ENCODE peak calls at places on chromosomes 12 and 14, in four cellular contexts. J, B, O and V are unnamed samples.

GRCh38 chr12:12779529-12779928 is 5.9 kb upstream of the APOLD1 start:
- DNase-seq in J (no peak), B (no peak), O (peak), V (no peak)

GRCh38 chr12:121789233-121789781 is 4.2 kb downstream of the RHOF start:
- DNase-seq in J (peak), O (no peak), B (no peak), V (peak)

GRCh38 chr14:106218189-106218588 is 691.8 kb downstream of the TMEM121 start:
- DNase-seq in O (no peak), B (no peak), J (no peak), V (no peak)

GRCh38 chr14:60722163-60722835 is 1.9 kb downstream of the SIX4 start:
- DNase-seq in O (peak), B (peak), J (peak), V (no peak)

GRCh38 chr12:108858399-108859074 is 1.2 kb upstream of the SSH1 start:
- DNase-seq in O (no peak), B (peak), J (peak), V (no peak)

GRCh38 chr12:34394211-34395055 is 372.1 kb downstream of the ALG10 start:
- DNase-seq in O (no peak), J (peak), B (no peak), V (peak)

GRCh38 chr12:68932701-68933563 is at the start of gene CPM:
- DNase-seq in O (peak), B (peak), J (peak), V (peak)

GRCh38 chr14:36826614-36827013 is 165.0 kb downstream of the PAX9 start:
- DNase-seq in J (no peak), O (no peak), B (no peak), V (no peak)

GRCh38 chr14:94174622-94175402 is 690 bp downstream of the PPP4R4 start:
- DNase-seq in J (peak), B (peak), O (no peak), V (no peak)

GRCh38 chr14:47102472-47102871 is 450.9 kb upstream of the RPL10L start:
- DNase-seq in O (no peak), J (no peak), B (no peak), V (no peak)

GRCh38 chr14:47103781-47104180 is 452.2 kb upstream of the RPL10L start:
- DNase-seq in J (no peak), B (no peak), O (no peak), V (no peak)
- H3K4me3 ChIP-seq in J (no peak), B (no peak), O (no peak), V (no peak)

GRCh38 chr12:50933459-50934124 is 18.8 kb upstream of the HIGD1C start:
- DNase-seq in J (no peak), O (peak), B (no peak), V (no peak)

GRCh38 chr12:50932787-50933280 is 19.5 kb upstream of the HIGD1C start:
- DNase-seq in O (peak), J (no peak), B (no peak), V (no peak)

GRCh38 chr12:50936821-50937220 is 15.5 kb upstream of the HIGD1C start:
- DNase-seq in B (no peak), O (no peak), J (no peak), V (no peak)

GRCh38 chr12:50934981-50935807 is 17.1 kb upstream of the HIGD1C start:
- DNase-seq in J (no peak), B (no peak), O (peak), V (no peak)

GRCh38 chr12:50934371-50934851 is 17.9 kb upstream of the HIGD1C start:
- DNase-seq in O (peak), B (no peak), J (no peak), V (no peak)
- H3K4me3 ChIP-seq in O (no peak), B (no peak), J (no peak), V (no peak)

DNA sequence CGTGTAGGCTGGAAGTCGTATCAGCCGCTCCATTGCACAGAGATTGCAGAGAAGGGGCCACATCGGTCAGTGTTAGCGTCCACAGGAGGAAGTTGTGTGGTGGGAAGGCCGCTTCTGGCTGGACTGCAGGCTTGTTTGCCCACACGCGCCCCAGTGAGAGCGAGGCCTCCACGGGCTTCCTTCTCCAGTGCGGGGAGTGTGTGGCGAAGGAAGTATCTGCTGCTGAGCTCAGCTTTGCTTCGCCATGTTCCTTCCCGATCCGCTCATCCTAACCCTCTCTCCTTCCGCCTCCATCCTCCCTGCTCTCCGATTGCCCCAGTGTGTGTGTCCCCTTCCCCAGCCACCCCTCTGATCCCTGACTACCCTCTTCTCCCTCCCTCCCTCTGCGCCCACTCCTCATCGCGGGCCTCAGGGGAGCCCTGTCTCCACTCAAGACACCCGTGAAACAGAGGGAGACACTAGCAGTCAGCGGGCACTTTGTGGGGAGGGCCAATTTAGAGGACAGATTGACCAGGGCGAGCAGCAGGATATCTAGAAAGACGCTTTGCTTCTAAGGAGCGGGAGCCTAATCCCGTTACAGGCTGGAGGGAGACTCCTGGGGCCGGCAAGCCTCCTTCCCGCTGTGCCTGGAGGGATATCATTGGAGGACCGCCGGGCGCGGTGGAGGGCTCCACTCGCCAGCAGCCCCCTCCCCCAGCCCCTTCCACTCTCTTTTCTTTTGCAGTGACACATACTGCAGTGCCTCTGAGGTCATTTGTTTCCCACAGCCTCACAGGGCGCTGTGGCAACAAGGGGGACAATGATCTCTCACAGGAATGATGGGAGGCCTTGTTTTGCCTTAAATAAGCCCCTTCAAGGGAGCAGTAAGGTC is 428.8 kb downstream of the ZFP36L1 start:
- DNase-seq in O (no peak), B (peak), J (peak), V (peak)
- H3K4me3 ChIP-seq in O (no peak), B (peak), J (no peak), V (no peak)

DNA sequence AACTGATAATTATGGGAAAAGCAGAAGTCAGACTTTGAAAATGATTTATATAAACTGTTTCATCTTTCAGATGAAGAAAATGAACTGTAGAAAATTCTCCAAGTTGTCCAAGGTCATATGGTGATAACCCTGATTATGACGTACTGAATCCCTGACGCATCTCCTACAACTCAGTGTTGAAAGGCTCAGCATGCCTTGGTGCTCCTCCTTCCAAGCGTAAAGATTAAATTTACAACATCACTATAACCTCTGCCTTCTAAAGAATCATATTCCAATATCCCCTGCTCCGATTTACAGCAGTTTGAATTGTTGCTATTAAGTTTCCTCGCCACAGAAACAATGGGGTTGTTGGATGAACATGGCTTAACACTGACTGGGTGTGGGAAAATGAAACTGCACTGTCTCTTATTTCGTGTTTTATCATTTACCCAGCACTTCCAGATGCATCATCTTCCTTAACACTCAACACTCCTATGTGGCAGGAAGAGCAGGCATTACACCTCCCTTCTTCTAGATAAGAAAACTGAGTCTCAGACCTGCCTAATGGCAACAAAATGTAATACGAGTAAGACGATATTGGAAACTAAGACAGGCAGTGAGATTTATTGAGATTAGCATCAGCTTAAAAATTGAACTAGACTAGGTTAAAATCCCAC is 74.3 kb downstream of the PPM1H start:
- DNase-seq in J (no peak), B (no peak), O (no peak), V (no peak)
- H3K4me3 ChIP-seq in J (no peak), B (no peak), O (no peak), V (no peak)

DNA sequence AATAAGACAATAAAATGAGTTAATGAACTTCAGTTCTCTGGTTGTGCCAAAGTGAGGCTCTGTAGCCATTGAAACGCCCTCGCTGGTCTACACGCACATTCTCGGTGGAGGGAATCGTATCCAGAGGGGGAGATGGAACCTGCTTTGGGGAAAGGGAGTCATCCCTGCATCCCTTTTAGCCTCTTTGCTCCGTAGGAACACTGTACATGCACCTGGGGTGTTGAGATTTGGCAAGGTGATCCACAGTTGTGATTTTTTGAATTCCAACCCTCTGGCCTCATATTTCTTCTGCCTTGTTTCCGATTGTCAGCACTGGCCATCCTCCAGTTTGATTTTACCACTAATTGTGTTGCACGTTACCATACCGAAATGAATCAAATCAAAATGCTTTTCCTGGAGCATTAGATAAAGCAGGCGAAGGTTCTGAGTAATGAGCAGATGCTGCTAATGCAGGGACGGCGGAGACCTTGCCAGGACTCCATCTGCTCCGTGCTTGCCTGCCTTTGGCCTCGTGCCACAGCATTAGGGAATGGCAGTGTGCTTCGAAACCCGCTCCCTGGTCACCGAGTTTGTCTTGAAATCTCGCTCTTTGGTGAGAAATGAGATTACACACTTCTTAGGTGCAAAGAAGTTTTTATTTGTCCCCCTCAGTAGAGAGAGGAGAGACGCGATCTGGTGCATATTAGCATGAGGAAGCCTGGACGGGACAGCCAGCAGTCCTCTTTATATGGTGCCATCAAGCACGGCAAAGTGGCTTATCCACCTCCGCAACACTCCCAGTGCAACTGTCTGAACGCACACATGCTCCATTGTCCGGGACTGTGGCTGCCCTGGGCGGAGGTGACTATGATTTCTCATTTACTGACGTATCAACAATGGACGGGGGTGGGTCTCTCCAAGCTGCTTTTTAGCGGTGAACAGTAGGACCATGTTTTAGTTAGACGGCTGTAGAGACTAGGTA is 59.1 kb downstream of the FBXW8 start:
- DNase-seq in J (no peak), B (peak), O (peak), V (no peak)
- H3K4me3 ChIP-seq in J (no peak), B (no peak), O (no peak), V (no peak)

GRCh38 chr14:34059925-34060746 is 109.3 kb upstream of the EGLN3 start:
- DNase-seq in B (peak), O (peak), J (peak), V (peak)
- H3K4me3 ChIP-seq in B (peak), O (peak), J (peak), V (peak)

GRCh38 chr12:26113194-26113654 is 11.6 kb downstream of the BHLHE41 start:
- DNase-seq in J (no peak), B (peak), O (no peak), V (no peak)
- H3K4me3 ChIP-seq in J (no peak), B (peak), O (no peak), V (no peak)